ENCODE peak calls at places on chromosomes 6 and 20, in six cellular contexts. One of them, this sample, is unnamed.

GRCh38 chr6:158389188-158389919 is 77.1 kb downstream of the TULP4 start:
- DNase-seq in body of pancreas: no peak
- DNase-seq in stimulated activated naive B cell treated with anti-CD40 and anti-IgM and Interleukin-4, amounts not matched to agents 10 μg/mL and 1 μg/mL and 100 μg/mL, for 72 hours: no peak
- DNase-seq in tibial nerve: no peak
- DNase-seq in mesendoderm: no peak
- DNase-seq in SW 1271: peak
- DNase-seq in this sample: no peak

GRCh38 chr6:149316740-149317655 is 514 bp upstream of the TAB2 start:
- DNase-seq in body of pancreas: peak
- DNase-seq in stimulated activated naive B cell treated with anti-CD40 and anti-IgM and Interleukin-4, amounts not matched to agents 10 μg/mL and 1 μg/mL and 100 μg/mL, for 72 hours: peak
- DNase-seq in tibial nerve: peak
- DNase-seq in mesendoderm: peak
- DNase-seq in SW 1271: peak
- DNase-seq in this sample: peak

GRCh38 chr6:135935951-135936601 is 84.6 kb downstream of the PDE7B start:
- DNase-seq in body of pancreas: no peak
- DNase-seq in stimulated activated naive B cell treated with anti-CD40 and anti-IgM and Interleukin-4, amounts not matched to agents 10 μg/mL and 1 μg/mL and 100 μg/mL, for 72 hours: no peak
- DNase-seq in tibial nerve: no peak
- DNase-seq in mesendoderm: no peak
- DNase-seq in SW 1271: no peak
- DNase-seq in this sample: no peak

GRCh38 chr6:109053285-109053684 is 41.4 kb downstream of the SESN1 start:
- DNase-seq in body of pancreas: no peak
- DNase-seq in stimulated activated naive B cell treated with anti-CD40 and anti-IgM and Interleukin-4, amounts not matched to agents 10 μg/mL and 1 μg/mL and 100 μg/mL, for 72 hours: no peak
- DNase-seq in tibial nerve: no peak
- DNase-seq in mesendoderm: peak
- DNase-seq in SW 1271: no peak
- DNase-seq in this sample: no peak

GRCh38 chr6:79946242-79946641 is 1.1 kb downstream of the ELOVL4 start:
- DNase-seq in body of pancreas: no peak
- DNase-seq in stimulated activated naive B cell treated with anti-CD40 and anti-IgM and Interleukin-4, amounts not matched to agents 10 μg/mL and 1 μg/mL and 100 μg/mL, for 72 hours: no peak
- DNase-seq in tibial nerve: no peak
- DNase-seq in mesendoderm: peak
- DNase-seq in SW 1271: peak
- DNase-seq in this sample: no peak

GRCh38 chr20:52236292-52236691 is 44.7 kb upstream of the ZFP64 start:
- DNase-seq in body of pancreas: no peak
- DNase-seq in stimulated activated naive B cell treated with anti-CD40 and anti-IgM and Interleukin-4, amounts not matched to agents 10 μg/mL and 1 μg/mL and 100 μg/mL, for 72 hours: no peak
- DNase-seq in tibial nerve: no peak
- DNase-seq in mesendoderm: no peak
- DNase-seq in SW 1271: no peak
- DNase-seq in this sample: no peak

GRCh38 chr6:52507557-52508260 is 69.2 kb downstream of the TRAM2 start:
- DNase-seq in body of pancreas: no peak
- DNase-seq in stimulated activated naive B cell treated with anti-CD40 and anti-IgM and Interleukin-4, amounts not matched to agents 10 μg/mL and 1 μg/mL and 100 μg/mL, for 72 hours: no peak
- DNase-seq in tibial nerve: no peak
- DNase-seq in mesendoderm: no peak
- DNase-seq in SW 1271: peak
- DNase-seq in this sample: no peak

GRCh38 chr6:14802761-14803160 is 443.1 kb upstream of the JARID2 start:
- DNase-seq in body of pancreas: no peak
- DNase-seq in stimulated activated naive B cell treated with anti-CD40 and anti-IgM and Interleukin-4, amounts not matched to agents 10 μg/mL and 1 μg/mL and 100 μg/mL, for 72 hours: no peak
- DNase-seq in tibial nerve: no peak
- DNase-seq in mesendoderm: no peak
- DNase-seq in SW 1271: no peak
- DNase-seq in this sample: no peak

GRCh38 chr6:168364793-168365421 is 45.3 kb upstream of the DACT2 start:
- DNase-seq in body of pancreas: no peak
- DNase-seq in stimulated activated naive B cell treated with anti-CD40 and anti-IgM and Interleukin-4, amounts not matched to agents 10 μg/mL and 1 μg/mL and 100 μg/mL, for 72 hours: no peak
- DNase-seq in tibial nerve: no peak
- DNase-seq in mesendoderm: no peak
- DNase-seq in SW 1271: no peak
- DNase-seq in this sample: no peak

GRCh38 chr6:93721386-93722048 is 302.2 kb upstream of the EPHA7 start:
- DNase-seq in body of pancreas: no peak
- DNase-seq in stimulated activated naive B cell treated with anti-CD40 and anti-IgM and Interleukin-4, amounts not matched to agents 10 μg/mL and 1 μg/mL and 100 μg/mL, for 72 hours: no peak
- DNase-seq in tibial nerve: no peak
- DNase-seq in mesendoderm: peak
- DNase-seq in SW 1271: peak
- DNase-seq in this sample: no peak